ENCODE peak calls at places on chromosomes 5 and 9, in four cellular contexts. P, K, B and A are unnamed samples.

GRCh38 chr9:108105885-108106284 is 616.3 kb upstream of the KLF4 start:
- DNase-seq in B (no peak), K (no peak), P (no peak), A (peak; percentile 42)

GRCh38 chr9:110536802-110537201 is 42.7 kb downstream of the SVEP1 start:
- DNase-seq in K (no peak), B (no peak), P (no peak), A (no peak)

GRCh38 chr9:94931036-94931633 is 204.6 kb downstream of the AOPEP start:
- DNase-seq in P (no peak), B (no peak), K (no peak), A (no peak)

GRCh38 chr5:53359906-53360305 is 120.5 kb upstream of the FST start:
- DNase-seq in B (no peak), P (no peak), K (peak; percentile 19), A (no peak)

GRCh38 chr5:45385321-45386058 is 310.7 kb downstream of the HCN1 start:
- DNase-seq in P (no peak), B (no peak), K (no peak), A (no peak)

GRCh38 chr5:122858451-122858850 is 13.0 kb downstream of the SNX24 start:
- DNase-seq in K (no peak), B (no peak), P (no peak), A (no peak)

GRCh38 chr5:21654-22233 is 70.2 kb upstream of the PLEKHG4B start:
- DNase-seq in P (no peak), K (no peak), B (no peak), A (no peak)

GRCh38 chr9:93304574-93305496 is 120.9 kb downstream of the WNK2 start:
- DNase-seq in B (no peak), K (peak; percentile 72), P (peak; percentile 43), A (peak; percentile 78)

GRCh38 chr5:38596997-38597396 is 40.6 kb upstream of the LIFR start:
- DNase-seq in P (no peak), B (no peak), K (peak; percentile 3), A (no peak)

GRCh38 chr5:175520321-175520720 is 42.0 kb downstream of the SFXN1 start:
- DNase-seq in K (no peak), B (no peak), P (no peak), A (no peak)

GRCh38 chr9:77843088-77843985 is 188.3 kb downstream of the GNAQ start:
- DNase-seq in P (no peak), B (no peak), K (no peak), A (peak; percentile 20)

GRCh38 chr5:157217289-157218024 is 36.8 kb downstream of the ITK start:
- DNase-seq in K (no peak), B (no peak), P (no peak), A (no peak)

GRCh38 chr9:106862115-106862945 is 636 bp upstream of the ZNF462 start:
- DNase-seq in P (no peak), K (no peak), B (no peak), A (peak; percentile 59)

GRCh38 chr9:13035822-13036221 is 243.7 kb downstream of the MPDZ start:
- DNase-seq in K (no peak), B (no peak), P (no peak), A (no peak)

GRCh38 chr9:4262735-4263141 is 37.1 kb downstream of the GLIS3 start:
- DNase-seq in P (no peak), K (peak; percentile 76), B (no peak), A (no peak)

GRCh38 chr5:120555345-120555744 is 91.2 kb downstream of the PRR16 start:
- DNase-seq in B (no peak), P (no peak), K (no peak), A (no peak)

GRCh38 chr5:143431789-143432188 is 28.3 kb upstream of the NR3C1 start:
- DNase-seq in B (no peak), P (no peak), K (no peak), A (no peak)

GRCh38 chr5:50984628-50985027 is 318.2 kb downstream of the PARP8 start:
- DNase-seq in B (no peak), K (no peak), P (no peak), A (no peak)

GRCh38 chr5:115415143-115415491 is 118.7 kb upstream of the CCDC112 start:
- DNase-seq in P (no peak), K (peak; percentile 39), B (no peak), A (no peak)

GRCh38 chr9:38017149-38017884 is 51.7 kb downstream of the SHB start:
- DNase-seq in B (no peak), P (no peak), K (no peak), A (peak; percentile 85)

GRCh38 chr9:120713257-120714087 is 798 bp downstream of the MEGF9 start:
- DNase-seq in B (no peak), K (no peak), P (peak; percentile 28), A (peak; percentile 25)

GRCh38 chr5:38796000-38796738 is 49.6 kb upstream of the OSMR start:
- DNase-seq in P (no peak), K (no peak), B (no peak), A (no peak)

GRCh38 chr5:87361031-87361443 is 51.7 kb downstream of the CCNH start:
- DNase-seq in B (no peak), K (no peak), P (no peak), A (no peak)

GRCh38 chr9:101119206-101119819 is 90.8 kb downstream of the PLPPR1 start:
- DNase-seq in B (no peak), P (peak; percentile 29), K (peak; percentile 57), A (peak; percentile 85)

GRCh38 chr5:125696762-125697161 is 726.4 kb upstream of the GRAMD2B start:
- DNase-seq in B (no peak), P (no peak), K (peak; percentile 15), A (no peak)

GRCh38 chr5:77431719-77432118 is 60.4 kb downstream of the WDR41 start:
- DNase-seq in B (no peak), P (no peak), K (no peak), A (no peak)

GRCh38 chr5:6458833-6459232 is 10.2 kb downstream of the UBE2QL1 start:
- DNase-seq in K (no peak), B (no peak), P (no peak), A (no peak)

GRCh38 chr9:17003576-17004240 is 131.1 kb upstream of the CNTLN start:
- DNase-seq in K (no peak), B (no peak), P (no peak), A (no peak)

GRCh38 chr9:96554326-96554725 is 65.3 kb downstream of the CDC14B start:
- DNase-seq in P (no peak), K (no peak), B (no peak), A (no peak)

GRCh38 chr9:136528716-136529341 is 17.0 kb downstream of the NOTCH1 start:
- DNase-seq in B (no peak), P (no peak), K (no peak), A (no peak)

GRCh38 chr9:136530472-136531089 is 15.3 kb downstream of the NOTCH1 start:
- DNase-seq in P (no peak), K (no peak), B (no peak), A (no peak)

GRCh38 chr9:136527721-136528710 is 17.8 kb downstream of the NOTCH1 start:
- DNase-seq in K (no peak), B (no peak), P (peak; percentile 85), A (no peak)

GRCh38 chr9:136531186-136531903 is 14.5 kb downstream of the NOTCH1 start:
- DNase-seq in K (no peak), P (no peak), B (no peak), A (no peak)

GRCh38 chr9:136529516-136530471 is 16.1 kb downstream of the NOTCH1 start:
- DNase-seq in K (no peak), P (no peak), B (no peak), A (peak; percentile 55)
- TF ChIP-seq ATF3 in K (no peak), P (no peak), B (no peak), A (no peak)

GRCh38 chr5:94941113-94941765 is 322.8 kb downstream of the SLF1 start:
- DNase-seq in K (no peak), B (no peak), P (no peak), A (no peak)
- TF ChIP-seq ESRRA in K (no peak), B (no peak), P (no peak), A (no peak)

DNA sequence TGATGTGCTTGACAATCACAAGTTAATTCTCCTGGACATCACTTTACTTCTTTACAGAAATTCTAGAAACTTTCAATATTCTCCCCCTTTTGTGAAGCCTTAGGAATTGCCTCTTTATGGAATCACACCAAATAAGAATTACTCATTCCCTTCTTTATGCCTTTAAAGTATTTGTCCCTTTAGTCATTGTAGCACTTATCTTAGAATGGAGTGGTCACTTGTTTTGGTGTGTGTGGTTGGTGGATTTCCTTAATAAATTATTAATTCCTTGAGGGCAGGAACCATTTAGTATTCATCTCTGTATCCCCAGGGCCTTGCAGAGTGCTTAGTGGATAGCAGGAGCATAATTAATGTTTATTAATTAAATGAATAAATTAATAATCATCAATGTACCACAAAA is 307.0 kb downstream of the ARRDC3 start:
- DNase-seq in K (no peak), P (no peak), B (no peak), A (no peak)
- TF ChIP-seq ATF3 in K (no peak), P (no peak), B (no peak), A (no peak)

DNA sequence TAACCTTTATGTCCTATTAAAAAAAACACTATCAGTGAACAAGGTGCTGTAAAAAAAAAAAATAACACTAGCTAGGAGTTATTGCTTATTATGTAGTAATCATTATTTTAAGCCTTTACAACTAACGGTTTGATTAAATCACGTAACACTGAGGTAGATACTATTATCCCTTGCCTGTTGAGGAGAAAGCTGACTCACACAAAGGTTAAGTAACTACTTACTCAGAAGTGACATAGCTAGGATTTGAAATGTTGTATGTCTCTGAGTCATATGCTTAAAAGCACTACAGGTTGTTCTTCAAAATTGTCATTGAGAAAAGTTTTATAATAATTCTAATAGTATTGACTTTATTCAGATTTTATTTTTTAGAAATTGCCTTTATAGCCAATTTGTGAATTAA is 8.8 kb downstream of the TENT2 start:
- DNase-seq in P (no peak), K (no peak), B (no peak), A (no peak)
- TF ChIP-seq ESRRA in P (no peak), K (no peak), B (no peak), A (no peak)

GRCh38 chr9:88751781-88752180 is 216.8 kb downstream of the NXNL2 start:
- DNase-seq in K (no peak), B (no peak), P (no peak), A (no peak)

GRCh38 chr9:88753691-88754367 is 218.9 kb downstream of the NXNL2 start:
- DNase-seq in B (no peak), P (no peak), K (no peak), A (no peak)

GRCh38 chr9:88754452-88754851 is 219.5 kb downstream of the NXNL2 start:
- DNase-seq in K (no peak), P (no peak), B (no peak), A (no peak)

GRCh38 chr9:88759374-88759773 is 224.4 kb downstream of the NXNL2 start:
- DNase-seq in K (no peak), B (no peak), P (no peak), A (no peak)

GRCh38 chr9:88757406-88758010 is 222.5 kb downstream of the NXNL2 start:
- DNase-seq in P (no peak), B (no peak), K (no peak), A (no peak)
- TF ChIP-seq ATF3 in P (no peak), B (no peak), K (no peak), A (no peak)

DNA sequence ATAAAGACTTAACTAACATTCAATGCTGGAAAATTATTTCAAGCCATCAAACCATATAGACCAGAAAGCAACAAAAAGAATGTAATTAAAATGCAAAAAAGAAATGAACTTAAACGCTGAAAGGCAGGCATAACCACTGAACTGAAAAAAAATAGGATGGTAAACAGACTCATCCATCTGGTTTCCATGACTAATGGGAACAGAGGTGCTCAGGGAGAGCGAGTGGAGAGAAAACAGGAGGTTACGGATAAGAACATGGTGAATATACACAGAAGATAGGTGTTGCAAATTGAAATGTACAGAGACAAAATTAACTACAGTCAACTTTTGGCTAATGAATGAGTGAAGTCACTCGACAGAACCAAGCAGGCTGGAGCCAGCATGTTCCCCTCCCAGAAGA is 43.5 kb upstream of the RNF38 start:
- DNase-seq in K (no peak), P (no peak), B (no peak), A (no peak)
- TF ChIP-seq ESRRA in K (no peak), P (no peak), B (no peak), A (no peak)

GRCh38 chr9:76756273-76756650 is 8.0 kb upstream of the PCA3 start:
- DNase-seq in P (no peak), K (peak; percentile 7), B (no peak), A (peak; percentile 69)
- TF ChIP-seq ATF3 in P (no peak), K (no peak), B (no peak), A (no peak)